ENCODE peak calls at places on chromosomes 3 and 15, in four cellular contexts. S, K, L and V are unnamed samples.

GRCh38 chr15:91522609-91523332 is 330.7 kb upstream of the SLCO3A1 start:
- DNase-seq in L (no peak), K (no peak), S (peak; percentile 59), V (no peak)

GRCh38 chr3:9402410-9403228 is 5.2 kb downstream of the SETD5 start:
- DNase-seq in S (peak; percentile 42), L (no peak), K (no peak), V (no peak)

GRCh38 chr15:25090073-25090733 is 135.4 kb downstream of the SNRPN start:
- DNase-seq in K (no peak), S (no peak), L (no peak), V (no peak)

GRCh38 chr15:75921732-75922703 is 18.3 kb downstream of the FBXO22 start:
- DNase-seq in L (peak; percentile 80), S (peak; percentile 71), K (peak; percentile 17), V (no peak)

GRCh38 chr15:50906954-50907865 is 1.3 kb upstream of the AP4E1 start:
- DNase-seq in S (peak; percentile 29), L (no peak), K (no peak), V (no peak)

GRCh38 chr3:172520332-172520831 is 2.8 kb downstream of the TNFSF10 start:
- DNase-seq in K (no peak), S (no peak), L (peak; percentile 29), V (no peak)

GRCh38 chr3:148400754-148401153 is 296.9 kb upstream of the AGTR1 start:
- DNase-seq in S (no peak), K (no peak), L (no peak), V (no peak)

GRCh38 chr15:59691194-59691805 is 2.2 kb upstream of the BNIP2 start:
- DNase-seq in S (peak; percentile 70), L (peak; percentile 39), K (no peak), V (no peak)

GRCh38 chr3:27791956-27792355 is 69.8 kb upstream of the EOMES start:
- DNase-seq in K (no peak), S (no peak), L (no peak), V (no peak)

GRCh38 chr3:194469977-194470376 is 16.8 kb downstream of the ATP13A3 start:
- DNase-seq in S (no peak), L (no peak), K (no peak), V (no peak)

GRCh38 chr3:72595927-72596610 is 252.2 kb downstream of the SHQ1 start:
- DNase-seq in S (no peak), L (no peak), K (no peak), V (no peak)

GRCh38 chr3:22685598-22685997 is 517.5 kb upstream of the UBE2E2 start:
- DNase-seq in L (no peak), S (peak; percentile 5), K (no peak), V (no peak)

GRCh38 chr15:69612112-69612511 is 159.5 kb downstream of the RPLP1 start:
- DNase-seq in K (no peak), S (no peak), L (no peak), V (no peak)

GRCh38 chr3:157101470-157101869 is 58.5 kb downstream of the CCNL1 start:
- DNase-seq in S (no peak), L (no peak), K (no peak), V (no peak)

GRCh38 chr3:161602451-161602850 is 105.8 kb downstream of the OTOL1 start:
- DNase-seq in L (no peak), S (no peak), K (no peak), V (no peak)

GRCh38 chr15:88275804-88276203 is 19.3 kb upstream of the NTRK3 start:
- DNase-seq in S (no peak), L (no peak), K (no peak), V (no peak)

GRCh38 chr3:133038731-133039398 is 674 bp downstream of the TMEM108 start:
- DNase-seq in S (no peak), K (peak; percentile 14), L (peak; percentile 43), V (peak; percentile 54)

GRCh38 chr3:31550452-31551251 is 17.9 kb downstream of the STT3B start:
- DNase-seq in K (no peak), L (no peak), S (peak; percentile 27), V (no peak)

GRCh38 chr3:111069974-111070751 is 1.5 kb upstream of the NECTIN3 start:
- DNase-seq in K (peak; percentile 31), L (peak; percentile 50), S (no peak), V (peak; percentile 46)

GRCh38 chr15:85785887-85786777 is 8.6 kb downstream of the KLHL25 start:
- DNase-seq in S (peak; percentile 31), L (peak; percentile 74), K (no peak), V (peak; percentile 82)

GRCh38 chr3:147355104-147355854 is 51.1 kb downstream of the ZIC4 start:
- DNase-seq in K (no peak), S (no peak), L (no peak), V (no peak)

GRCh38 chr3:108123326-108123725 is 32.5 kb upstream of the CD47 start:
- DNase-seq in K (no peak), S (no peak), L (no peak), V (no peak)

GRCh38 chr3:48423883-48424695 is 5.8 kb downstream of the PLXNB1 start:
- DNase-seq in K (no peak), L (no peak), S (no peak), V (no peak)

GRCh38 chr3:23738946-23739345 is 66.8 kb upstream of the UBE2E1 start:
- DNase-seq in S (peak; percentile 58), L (no peak), K (no peak), V (no peak)

GRCh38 chr15:48671381-48672022 is 26.0 kb upstream of the FBN1 start:
- DNase-seq in K (peak; percentile 64), S (no peak), L (peak; percentile 78), V (peak; percentile 79)

GRCh38 chr3:39601241-39601640 is 133.8 kb downstream of the MOBP start:
- DNase-seq in K (no peak), S (no peak), L (no peak), V (no peak)

GRCh38 chr15:45337224-45337623 is 41.1 kb downstream of the GATM start:
- DNase-seq in K (no peak), S (no peak), L (no peak), V (no peak)

GRCh38 chr3:40398346-40398745 is 11.4 kb downstream of the ENTPD3 start:
- DNase-seq in K (no peak), L (no peak), S (no peak), V (no peak)

GRCh38 chr15:79028411-79028964 is 62.1 kb downstream of the RASGRF1 start:
- DNase-seq in S (peak; percentile 51), K (no peak), L (no peak), V (no peak)

GRCh38 chr3:137692803-137693431 is 71.2 kb upstream of the SOX14 start:
- DNase-seq in K (no peak), L (peak; percentile 16), S (peak; percentile 24), V (peak; percentile 40)

GRCh38 chr15:63923993-63924950 is 90.5 kb upstream of the HERC1 start:
- DNase-seq in L (no peak), K (no peak), S (no peak), V (no peak)

GRCh38 chr3:8903191-8903590 is 60.1 kb downstream of the RAD18 start:
- DNase-seq in L (no peak), K (no peak), S (no peak), V (no peak)

GRCh38 chr3:101942356-101942755 is 93.0 kb downstream of the NFKBIZ start:
- DNase-seq in K (no peak), L (no peak), S (no peak), V (no peak)

GRCh38 chr3:88280326-88280725 is 130.6 kb downstream of the C3orf38 start:
- DNase-seq in S (no peak), K (no peak), L (no peak), V (no peak)

GRCh38 chr15:40850576-40851112 is 6.8 kb downstream of the SPINT1 start:
- DNase-seq in L (no peak), S (no peak), K (no peak), V (no peak)

DNA sequence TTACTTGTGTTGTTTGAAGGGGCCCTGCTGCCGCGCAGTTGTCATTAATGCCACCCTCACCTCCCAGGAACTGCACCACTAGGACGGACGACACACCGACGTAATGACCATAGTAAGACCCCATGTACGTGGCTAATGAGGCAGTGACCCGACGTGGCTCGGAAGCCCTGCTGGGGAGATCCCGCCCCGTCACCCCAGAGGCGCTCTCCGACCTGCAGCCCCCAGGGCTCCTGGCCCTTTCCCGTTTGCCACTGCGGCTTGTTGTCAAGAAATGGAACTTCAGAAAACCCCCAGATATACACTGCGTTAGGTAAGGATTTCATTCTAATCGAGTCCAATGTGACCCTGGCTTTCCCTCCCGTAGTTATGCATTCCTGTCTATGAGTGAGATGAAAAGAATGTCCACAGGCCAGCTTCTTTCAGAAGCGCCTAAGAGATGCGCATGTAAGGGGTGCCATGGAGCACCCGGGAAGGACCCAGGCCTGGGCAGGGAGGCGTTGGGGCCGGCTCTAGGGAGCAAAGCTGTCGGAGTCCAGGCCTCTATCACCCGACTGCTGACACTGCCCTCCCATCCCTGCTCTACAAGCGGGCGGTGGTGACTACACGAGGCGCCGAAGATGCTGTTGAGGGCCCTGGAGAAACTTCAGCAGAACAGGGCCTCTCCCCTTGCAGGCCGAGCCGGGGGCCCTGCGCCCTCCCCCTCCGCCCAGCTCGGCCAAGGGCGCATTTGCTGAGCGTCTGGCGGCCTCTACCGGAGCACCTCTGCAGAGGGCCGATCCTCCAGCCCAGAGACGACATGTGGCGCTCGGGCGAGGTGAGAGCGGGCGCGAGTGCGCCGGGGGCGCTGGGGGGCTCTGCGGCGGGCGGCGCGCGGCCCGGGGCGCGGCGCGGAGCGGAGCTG is at the start of gene GABRA5:
- DNase-seq in K (no peak), L (no peak), S (peak; percentile 86), V (no peak)
- TF ChIP-seq CTCF in K (no peak), L (no peak), S (peak; percentile 72), V (no peak)

DNA sequence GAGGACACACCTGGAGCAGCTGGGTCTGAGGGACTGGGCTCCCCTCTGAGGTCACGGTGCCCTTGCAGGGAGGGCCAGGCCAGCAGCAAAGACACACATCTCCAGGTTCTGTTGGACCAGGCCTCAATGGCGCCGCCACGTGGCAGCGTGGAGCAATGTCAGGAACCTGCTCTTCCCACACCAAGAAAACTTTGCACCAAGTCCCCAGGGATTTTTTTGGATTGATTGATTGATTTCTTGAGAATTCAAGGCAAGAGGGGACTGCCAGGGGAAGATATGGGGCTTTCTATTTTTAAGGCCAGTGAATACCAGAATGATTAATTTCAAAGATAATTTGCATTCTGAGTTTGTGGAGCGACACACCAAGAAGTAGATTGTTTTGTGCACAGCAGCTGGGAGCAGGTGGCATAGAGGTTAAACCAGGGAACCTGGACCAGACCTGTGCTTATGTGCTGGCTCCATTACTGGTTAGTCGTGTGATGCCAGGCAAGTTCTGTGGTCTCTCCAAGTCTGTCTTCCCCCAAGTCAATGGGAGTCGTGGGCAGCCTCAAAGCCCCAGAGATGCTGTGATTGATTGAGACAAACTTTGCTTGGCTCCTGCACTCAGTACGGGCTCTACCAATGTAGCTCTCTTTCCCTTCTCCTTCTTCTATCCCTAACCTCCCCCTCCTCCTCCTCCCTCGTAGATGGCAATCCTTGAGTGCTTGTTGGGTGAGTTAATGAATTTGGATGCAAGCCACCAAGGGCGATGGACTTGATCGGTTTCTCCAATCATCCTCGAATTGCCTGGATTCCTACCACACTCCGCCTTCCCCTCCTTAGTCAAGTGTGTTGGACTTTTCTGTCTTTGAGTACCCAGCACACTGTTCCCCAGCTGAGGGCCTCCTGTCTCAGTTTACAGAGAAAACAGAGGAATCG is 96.2 kb upstream of the TRPM1 start:
- DNase-seq in L (no peak), K (no peak), S (peak; percentile 62), V (no peak)
- TF ChIP-seq CTCF in L (peak; percentile 35), K (peak; percentile 7), S (peak; percentile 58), V (peak; percentile 35)

GRCh38 chr3:139509631-139510030 is 29.9 kb downstream of the RBP1 start:
- DNase-seq in L (no peak), K (no peak), S (no peak), V (no peak)

GRCh38 chr3:139505829-139506386 is 29.6 kb upstream of the RBP2 start:
- DNase-seq in K (no peak), L (no peak), S (no peak), V (no peak)

GRCh38 chr3:139506792-139507191 is 30.5 kb upstream of the RBP2 start:
- DNase-seq in L (no peak), S (no peak), K (no peak), V (no peak)
- TF ChIP-seq CTCF in L (no peak), S (no peak), K (no peak), V (no peak)

GRCh38 chr3:184748219-184749135 is 36.6 kb upstream of the MAGEF1 start:
- DNase-seq in S (peak; percentile 38), K (no peak), L (no peak), V (no peak)
- TF ChIP-seq CTCF in S (peak; percentile 18), K (no peak), L (no peak), V (no peak)